ENCODE peak calls at places on chromosomes 6 and 20, in seven cellular contexts. One of them, this sample, is unnamed.

GRCh38 chr20:58880994-58881752 is 28.7 kb downstream of the GNAS start:
- DNase-seq in renal cortical epithelial cell: no peak
- DNase-seq in AG08395: no peak
- DNase-seq in brain microvascular endothelial cell: no peak
- DNase-seq in SW480: no peak
- DNase-seq in IMR-90: no peak
- DNase-seq in EL: no peak
- DNase-seq in this sample: peak; percentile 13

GRCh38 chr20:8756410-8756809 is 312.5 kb upstream of the PLCB4 start:
- DNase-seq in renal cortical epithelial cell: peak; percentile 88
- DNase-seq in AG08395: peak; percentile 95
- DNase-seq in brain microvascular endothelial cell: peak; percentile 96
- DNase-seq in SW480: peak; percentile 44
- DNase-seq in IMR-90: peak; percentile 96
- DNase-seq in EL: peak; percentile 93
- DNase-seq in this sample: peak; percentile 83

GRCh38 chr6:53896237-53896636 is 101.4 kb downstream of the LRRC1 start:
- DNase-seq in renal cortical epithelial cell: peak; percentile 87
- DNase-seq in AG08395: peak; percentile 12
- DNase-seq in brain microvascular endothelial cell: no peak
- DNase-seq in SW480: no peak
- DNase-seq in IMR-90: peak; percentile 18
- DNase-seq in EL: peak; percentile 56
- DNase-seq in this sample: no peak

GRCh38 chr6:166618866-166619761 is 7.9 kb downstream of the RPS6KA2 start:
- DNase-seq in renal cortical epithelial cell: peak; percentile 41
- DNase-seq in AG08395: no peak
- DNase-seq in brain microvascular endothelial cell: peak; percentile 95
- DNase-seq in SW480: no peak
- DNase-seq in IMR-90: peak; percentile 87
- DNase-seq in EL: peak; percentile 42
- DNase-seq in this sample: no peak

GRCh38 chr20:1331801-1332453 is 3.0 kb upstream of the SDCBP2 start:
- DNase-seq in renal cortical epithelial cell: no peak
- DNase-seq in AG08395: no peak
- DNase-seq in brain microvascular endothelial cell: no peak
- DNase-seq in SW480: no peak
- DNase-seq in IMR-90: no peak
- DNase-seq in EL: no peak
- DNase-seq in this sample: no peak

GRCh38 chr20:24761220-24762065 is 187.6 kb upstream of the CST7 start:
- DNase-seq in renal cortical epithelial cell: no peak
- DNase-seq in AG08395: no peak
- DNase-seq in brain microvascular endothelial cell: no peak
- DNase-seq in SW480: no peak
- DNase-seq in IMR-90: no peak
- DNase-seq in EL: no peak
- DNase-seq in this sample: no peak

GRCh38 chr6:31356946-31357466 is at the start of gene HLA-B:
- DNase-seq in renal cortical epithelial cell: peak; percentile 85
- DNase-seq in AG08395: peak; percentile 64
- DNase-seq in brain microvascular endothelial cell: peak; percentile 16
- DNase-seq in SW480: peak; percentile 78
- DNase-seq in IMR-90: peak; percentile 87
- DNase-seq in EL: peak; percentile 95
- DNase-seq in this sample: peak; percentile 95

GRCh38 chr20:50992336-50992732 is 30.6 kb downstream of the KCNG1 start:
- DNase-seq in renal cortical epithelial cell: peak; percentile 20
- DNase-seq in AG08395: no peak
- DNase-seq in brain microvascular endothelial cell: no peak
- DNase-seq in SW480: no peak
- DNase-seq in IMR-90: no peak
- DNase-seq in EL: no peak
- DNase-seq in this sample: no peak

GRCh38 chr20:31717478-31717946 is 5.2 kb downstream of the BCL2L1 start:
- DNase-seq in renal cortical epithelial cell: no peak
- DNase-seq in AG08395: no peak
- DNase-seq in brain microvascular endothelial cell: no peak
- DNase-seq in SW480: no peak
- DNase-seq in IMR-90: no peak
- DNase-seq in EL: no peak
- DNase-seq in this sample: no peak

GRCh38 chr6:15776458-15776980 is 113.7 kb upstream of the DTNBP1 start:
- DNase-seq in renal cortical epithelial cell: peak; percentile 18
- DNase-seq in AG08395: no peak
- DNase-seq in brain microvascular endothelial cell: no peak
- DNase-seq in SW480: no peak
- DNase-seq in IMR-90: no peak
- DNase-seq in EL: no peak
- DNase-seq in this sample: no peak

GRCh38 chr6:95240514-95240913 is 336.8 kb upstream of the MANEA start:
- DNase-seq in renal cortical epithelial cell: no peak
- DNase-seq in AG08395: no peak
- DNase-seq in brain microvascular endothelial cell: no peak
- DNase-seq in SW480: no peak
- DNase-seq in IMR-90: no peak
- DNase-seq in EL: no peak
- DNase-seq in this sample: no peak

GRCh38 chr20:38728911-38729642 is 4.8 kb downstream of the SLC32A1 start:
- DNase-seq in renal cortical epithelial cell: no peak
- DNase-seq in AG08395: no peak
- DNase-seq in brain microvascular endothelial cell: no peak
- DNase-seq in SW480: no peak
- DNase-seq in IMR-90: no peak
- DNase-seq in EL: no peak
- DNase-seq in this sample: peak; percentile 55

GRCh38 chr6:56839533-56840183 is 115.2 kb upstream of the BEND6 start:
- DNase-seq in renal cortical epithelial cell: no peak
- DNase-seq in AG08395: no peak
- DNase-seq in brain microvascular endothelial cell: no peak
- DNase-seq in SW480: no peak
- DNase-seq in IMR-90: no peak
- DNase-seq in EL: no peak
- DNase-seq in this sample: no peak

GRCh38 chr20:43904195-43904594 is 10.5 kb upstream of the TOX2 start:
- DNase-seq in renal cortical epithelial cell: no peak
- DNase-seq in AG08395: no peak
- DNase-seq in brain microvascular endothelial cell: no peak
- DNase-seq in SW480: no peak
- DNase-seq in IMR-90: no peak
- DNase-seq in EL: no peak
- DNase-seq in this sample: no peak

GRCh38 chr6:160714731-160715130 is 12.7 kb downstream of the PLG start:
- DNase-seq in renal cortical epithelial cell: no peak
- DNase-seq in AG08395: peak; percentile 23
- DNase-seq in brain microvascular endothelial cell: no peak
- DNase-seq in SW480: no peak
- DNase-seq in IMR-90: no peak
- DNase-seq in EL: no peak
- DNase-seq in this sample: no peak

GRCh38 chr6:138012682-138013081 is 94.5 kb downstream of the PERP start:
- DNase-seq in renal cortical epithelial cell: no peak
- DNase-seq in AG08395: no peak
- DNase-seq in brain microvascular endothelial cell: no peak
- DNase-seq in SW480: no peak
- DNase-seq in IMR-90: no peak
- DNase-seq in EL: no peak
- DNase-seq in this sample: no peak

GRCh38 chr6:146041282-146041681 is 12.4 kb downstream of the GRM1 start:
- DNase-seq in renal cortical epithelial cell: peak; percentile 22
- DNase-seq in AG08395: no peak
- DNase-seq in brain microvascular endothelial cell: peak; percentile 5
- DNase-seq in SW480: peak; percentile 18
- DNase-seq in IMR-90: no peak
- DNase-seq in EL: peak; percentile 29
- DNase-seq in this sample: no peak

GRCh38 chr20:25252226-25252625 is 4.3 kb downstream of the PYGB start:
- DNase-seq in renal cortical epithelial cell: no peak
- DNase-seq in AG08395: no peak
- DNase-seq in brain microvascular endothelial cell: no peak
- DNase-seq in SW480: no peak
- DNase-seq in IMR-90: no peak
- DNase-seq in EL: no peak
- DNase-seq in this sample: no peak

GRCh38 chr6:90175627-90176538 is 120.8 kb downstream of the BACH2 start:
- DNase-seq in renal cortical epithelial cell: peak; percentile 30
- DNase-seq in AG08395: no peak
- DNase-seq in brain microvascular endothelial cell: no peak
- DNase-seq in SW480: no peak
- DNase-seq in IMR-90: no peak
- DNase-seq in EL: no peak
- DNase-seq in this sample: peak; percentile 28

GRCh38 chr20:62885046-62885445 is 23.4 kb upstream of the TCFL5 start:
- DNase-seq in renal cortical epithelial cell: no peak
- DNase-seq in AG08395: no peak
- DNase-seq in brain microvascular endothelial cell: no peak
- DNase-seq in SW480: no peak
- DNase-seq in IMR-90: no peak
- DNase-seq in EL: no peak
- DNase-seq in this sample: no peak

GRCh38 chr6:11601776-11602605 is 64.4 kb downstream of the TMEM170B start:
- DNase-seq in renal cortical epithelial cell: peak; percentile 50
- DNase-seq in AG08395: no peak
- DNase-seq in brain microvascular endothelial cell: no peak
- DNase-seq in SW480: no peak
- DNase-seq in IMR-90: no peak
- DNase-seq in EL: no peak
- DNase-seq in this sample: no peak

GRCh38 chr6:112362827-112363565 is 15.9 kb downstream of the RFPL4B start:
- DNase-seq in renal cortical epithelial cell: peak; percentile 1
- DNase-seq in AG08395: no peak
- DNase-seq in brain microvascular endothelial cell: peak; percentile 10
- DNase-seq in SW480: no peak
- DNase-seq in IMR-90: peak; percentile 31
- DNase-seq in EL: no peak
- DNase-seq in this sample: no peak

GRCh38 chr6:107185570-107185969 is 70.3 kb upstream of the BEND3 start:
- DNase-seq in renal cortical epithelial cell: peak; percentile 14
- DNase-seq in AG08395: peak; percentile 10
- DNase-seq in brain microvascular endothelial cell: peak; percentile 10
- DNase-seq in SW480: peak; percentile 14
- DNase-seq in IMR-90: peak; percentile 11
- DNase-seq in EL: peak; percentile 1
- DNase-seq in this sample: no peak

GRCh38 chr20:62427172-62428007 is at the start of gene RBBP8NL:
- DNase-seq in renal cortical epithelial cell: peak; percentile 32
- DNase-seq in AG08395: no peak
- DNase-seq in brain microvascular endothelial cell: no peak
- DNase-seq in SW480: peak; percentile 33
- DNase-seq in IMR-90: no peak
- DNase-seq in EL: no peak
- DNase-seq in this sample: no peak

GRCh38 chr6:147549531-147549930 is 41.0 kb downstream of the SAMD5 start:
- DNase-seq in renal cortical epithelial cell: no peak
- DNase-seq in AG08395: no peak
- DNase-seq in brain microvascular endothelial cell: no peak
- DNase-seq in SW480: no peak
- DNase-seq in IMR-90: peak; percentile 55
- DNase-seq in EL: no peak
- DNase-seq in this sample: no peak

GRCh38 chr6:1600764-1601615 is 8.7 kb upstream of the FOXC1 start:
- DNase-seq in renal cortical epithelial cell: no peak
- DNase-seq in AG08395: no peak
- DNase-seq in brain microvascular endothelial cell: no peak
- DNase-seq in SW480: no peak
- DNase-seq in IMR-90: no peak
- DNase-seq in EL: no peak
- DNase-seq in this sample: no peak

GRCh38 chr6:91667596-91667995 is 1080.7 kb upstream of the MAP3K7 start:
- DNase-seq in renal cortical epithelial cell: no peak
- DNase-seq in AG08395: no peak
- DNase-seq in brain microvascular endothelial cell: no peak
- DNase-seq in SW480: no peak
- DNase-seq in IMR-90: no peak
- DNase-seq in EL: no peak
- DNase-seq in this sample: no peak

GRCh38 chr6:130697661-130698535 is 129.3 kb upstream of the SMLR1 start:
- DNase-seq in renal cortical epithelial cell: peak; percentile 33
- DNase-seq in AG08395: peak; percentile 79
- DNase-seq in brain microvascular endothelial cell: peak; percentile 73
- DNase-seq in SW480: peak; percentile 34
- DNase-seq in IMR-90: peak; percentile 66
- DNase-seq in EL: peak; percentile 72
- DNase-seq in this sample: no peak

GRCh38 chr6:127117979-127118504 is 429 bp upstream of the RSPO3 start:
- DNase-seq in renal cortical epithelial cell: no peak
- DNase-seq in AG08395: no peak
- DNase-seq in brain microvascular endothelial cell: no peak
- DNase-seq in SW480: no peak
- DNase-seq in IMR-90: no peak
- DNase-seq in EL: peak; percentile 32
- DNase-seq in this sample: peak; percentile 17

GRCh38 chr6:131013495-131013894 is 49.5 kb downstream of the EPB41L2 start:
- DNase-seq in renal cortical epithelial cell: peak; percentile 73
- DNase-seq in AG08395: peak; percentile 82
- DNase-seq in brain microvascular endothelial cell: peak; percentile 87
- DNase-seq in SW480: no peak
- DNase-seq in IMR-90: peak; percentile 88
- DNase-seq in EL: peak; percentile 86
- DNase-seq in this sample: peak; percentile 25

GRCh38 chr6:123467437-123467836 is 169.3 kb downstream of the TRDN start:
- DNase-seq in renal cortical epithelial cell: no peak
- DNase-seq in AG08395: no peak
- DNase-seq in brain microvascular endothelial cell: no peak
- DNase-seq in SW480: no peak
- DNase-seq in IMR-90: no peak
- DNase-seq in EL: no peak
- DNase-seq in this sample: no peak

GRCh38 chr6:53313784-53314382 is 34.9 kb downstream of the ELOVL5 start:
- DNase-seq in renal cortical epithelial cell: peak; percentile 45
- DNase-seq in AG08395: no peak
- DNase-seq in brain microvascular endothelial cell: peak; percentile 61
- DNase-seq in SW480: no peak
- DNase-seq in IMR-90: peak; percentile 48
- DNase-seq in EL: peak; percentile 57
- DNase-seq in this sample: peak; percentile 59

GRCh38 chr20:21503345-21503744 is 10.5 kb downstream of the NKX2-2 start:
- DNase-seq in renal cortical epithelial cell: peak; percentile 53
- DNase-seq in AG08395: peak; percentile 33
- DNase-seq in brain microvascular endothelial cell: peak; percentile 51
- DNase-seq in SW480: peak; percentile 94
- DNase-seq in IMR-90: peak; percentile 14
- DNase-seq in EL: peak; percentile 41
- DNase-seq in this sample: peak; percentile 84

GRCh38 chr6:102520981-102521380 is 1127.5 kb downstream of the GRIK2 start:
- DNase-seq in renal cortical epithelial cell: no peak
- DNase-seq in AG08395: no peak
- DNase-seq in brain microvascular endothelial cell: no peak
- DNase-seq in SW480: no peak
- DNase-seq in IMR-90: no peak
- DNase-seq in EL: peak; percentile 7
- DNase-seq in this sample: no peak

GRCh38 chr6:79233611-79234149 is 802 bp downstream of the HMGN3 start:
- DNase-seq in renal cortical epithelial cell: peak; percentile 76
- DNase-seq in AG08395: peak; percentile 89
- DNase-seq in brain microvascular endothelial cell: peak; percentile 90
- DNase-seq in SW480: peak; percentile 85
- DNase-seq in IMR-90: peak; percentile 82
- DNase-seq in EL: peak; percentile 90
- DNase-seq in this sample: peak; percentile 94

GRCh38 chr6:97053643-97054411 is 129.3 kb downstream of the KLHL32 start:
- DNase-seq in renal cortical epithelial cell: peak; percentile 44
- DNase-seq in AG08395: peak; percentile 13
- DNase-seq in brain microvascular endothelial cell: no peak
- DNase-seq in SW480: peak; percentile 6
- DNase-seq in IMR-90: peak; percentile 34
- DNase-seq in EL: no peak
- DNase-seq in this sample: no peak

GRCh38 chr20:61585764-61586163 is 333.7 kb downstream of the CDH4 start:
- DNase-seq in renal cortical epithelial cell: no peak
- DNase-seq in AG08395: no peak
- DNase-seq in brain microvascular endothelial cell: no peak
- DNase-seq in SW480: no peak
- DNase-seq in IMR-90: no peak
- DNase-seq in EL: no peak
- DNase-seq in this sample: no peak

This sample was measured in Daoy.